ENCODE peak calls at places on chromosomes 4 and X, in eight cellular contexts. One of them, this sample, is unnamed.

GRCh38 chrX:27583976-27584375 is 6.2 kb upstream of the DCAF8L2 start:
- DNase-seq in endothelial cell: no peak
- DNase-seq in natural killer cell: no peak
- DNase-seq in H9: no peak
- DNase-seq in IMR-90: peak
- DNase-seq in astrocyte of the spinal cord: no peak
- DNase-seq in activated CD8-positive, alpha-beta T cell treated with anti-CD3 and anti-CD28 coated beads for 36 hours: no peak
- DNase-seq in ascending aorta: no peak
- DNase-seq in this sample: no peak

GRCh38 chr4:113114884-113115283 is 65.4 kb downstream of the ANK2 start:
- DNase-seq in endothelial cell: no peak
- DNase-seq in natural killer cell: no peak
- DNase-seq in H9: no peak
- DNase-seq in IMR-90: no peak
- DNase-seq in astrocyte of the spinal cord: no peak
- DNase-seq in activated CD8-positive, alpha-beta T cell treated with anti-CD3 and anti-CD28 coated beads for 36 hours: no peak
- DNase-seq in ascending aorta: no peak
- DNase-seq in this sample: no peak

GRCh38 chr4:84573335-84573734 is 9.6 kb upstream of the CDS1 start:
- DNase-seq in endothelial cell: no peak
- DNase-seq in natural killer cell: no peak
- DNase-seq in H9: no peak
- DNase-seq in IMR-90: no peak
- DNase-seq in astrocyte of the spinal cord: no peak
- DNase-seq in activated CD8-positive, alpha-beta T cell treated with anti-CD3 and anti-CD28 coated beads for 36 hours: no peak
- DNase-seq in ascending aorta: no peak
- DNase-seq in this sample: no peak

GRCh38 chr4:153649572-153649991 is 34.5 kb upstream of the TLR2 start:
- DNase-seq in endothelial cell: no peak
- DNase-seq in natural killer cell: no peak
- DNase-seq in H9: no peak
- DNase-seq in IMR-90: peak
- DNase-seq in astrocyte of the spinal cord: peak
- DNase-seq in activated CD8-positive, alpha-beta T cell treated with anti-CD3 and anti-CD28 coated beads for 36 hours: peak
- DNase-seq in ascending aorta: no peak
- DNase-seq in this sample: no peak

GRCh38 chr4:154928640-154929257 is 147.7 kb downstream of the RBM46 start:
- DNase-seq in endothelial cell: peak
- DNase-seq in natural killer cell: no peak
- DNase-seq in H9: peak
- DNase-seq in IMR-90: peak
- DNase-seq in astrocyte of the spinal cord: peak
- DNase-seq in activated CD8-positive, alpha-beta T cell treated with anti-CD3 and anti-CD28 coated beads for 36 hours: peak
- DNase-seq in ascending aorta: no peak
- DNase-seq in this sample: no peak

GRCh38 chr4:185471235-185472062 is at the start of gene CCDC110:
- DNase-seq in endothelial cell: peak
- DNase-seq in natural killer cell: peak
- DNase-seq in H9: peak
- DNase-seq in IMR-90: peak
- DNase-seq in astrocyte of the spinal cord: peak
- DNase-seq in activated CD8-positive, alpha-beta T cell treated with anti-CD3 and anti-CD28 coated beads for 36 hours: peak
- DNase-seq in ascending aorta: peak
- DNase-seq in this sample: peak

GRCh38 chr4:2258091-2259035 is 3.5 kb downstream of the MXD4 start:
- DNase-seq in endothelial cell: peak
- DNase-seq in natural killer cell: peak
- DNase-seq in H9: no peak
- DNase-seq in IMR-90: no peak
- DNase-seq in astrocyte of the spinal cord: no peak
- DNase-seq in activated CD8-positive, alpha-beta T cell treated with anti-CD3 and anti-CD28 coated beads for 36 hours: no peak
- DNase-seq in ascending aorta: peak
- DNase-seq in this sample: peak

GRCh38 chrX:24720036-24720435 is 26.3 kb downstream of the POLA1 start:
- DNase-seq in endothelial cell: no peak
- DNase-seq in natural killer cell: no peak
- DNase-seq in H9: no peak
- DNase-seq in IMR-90: no peak
- DNase-seq in astrocyte of the spinal cord: no peak
- DNase-seq in activated CD8-positive, alpha-beta T cell treated with anti-CD3 and anti-CD28 coated beads for 36 hours: no peak
- DNase-seq in ascending aorta: no peak
- DNase-seq in this sample: no peak

GRCh38 chr4:70902577-70903281 is 560 bp downstream of the MOB1B start:
- DNase-seq in endothelial cell: no peak
- DNase-seq in natural killer cell: no peak
- DNase-seq in H9: no peak
- DNase-seq in IMR-90: peak
- DNase-seq in astrocyte of the spinal cord: peak
- DNase-seq in activated CD8-positive, alpha-beta T cell treated with anti-CD3 and anti-CD28 coated beads for 36 hours: peak
- DNase-seq in ascending aorta: peak
- DNase-seq in this sample: no peak

GRCh38 chr4:79626102-79626501 is 218.1 kb upstream of the GK2 start:
- DNase-seq in endothelial cell: no peak
- DNase-seq in natural killer cell: no peak
- DNase-seq in H9: no peak
- DNase-seq in IMR-90: no peak
- DNase-seq in astrocyte of the spinal cord: no peak
- DNase-seq in activated CD8-positive, alpha-beta T cell treated with anti-CD3 and anti-CD28 coated beads for 36 hours: no peak
- DNase-seq in ascending aorta: no peak
- DNase-seq in this sample: no peak

GRCh38 chr4:177441061-177441802 is 1.0 kb downstream of the AGA start:
- DNase-seq in endothelial cell: no peak
- DNase-seq in natural killer cell: no peak
- DNase-seq in H9: no peak
- DNase-seq in IMR-90: peak
- DNase-seq in astrocyte of the spinal cord: peak
- DNase-seq in activated CD8-positive, alpha-beta T cell treated with anti-CD3 and anti-CD28 coated beads for 36 hours: peak
- DNase-seq in ascending aorta: no peak
- DNase-seq in this sample: peak

GRCh38 chr4:119266153-119266552 is 53.6 kb downstream of the USP53 start:
- DNase-seq in endothelial cell: no peak
- DNase-seq in natural killer cell: no peak
- DNase-seq in H9: no peak
- DNase-seq in IMR-90: no peak
- DNase-seq in astrocyte of the spinal cord: no peak
- DNase-seq in activated CD8-positive, alpha-beta T cell treated with anti-CD3 and anti-CD28 coated beads for 36 hours: no peak
- DNase-seq in ascending aorta: no peak
- DNase-seq in this sample: no peak

GRCh38 chrX:7059214-7059838 is 88.2 kb upstream of the STS start:
- DNase-seq in endothelial cell: no peak
- DNase-seq in natural killer cell: no peak
- DNase-seq in H9: no peak
- DNase-seq in IMR-90: no peak
- DNase-seq in astrocyte of the spinal cord: no peak
- DNase-seq in activated CD8-positive, alpha-beta T cell treated with anti-CD3 and anti-CD28 coated beads for 36 hours: peak
- DNase-seq in ascending aorta: no peak
- DNase-seq in this sample: no peak

GRCh38 chrX:23667239-23668177 is at the start of gene PRDX4:
- DNase-seq in endothelial cell: peak
- DNase-seq in natural killer cell: peak
- DNase-seq in H9: peak
- DNase-seq in IMR-90: peak
- DNase-seq in astrocyte of the spinal cord: peak
- DNase-seq in activated CD8-positive, alpha-beta T cell treated with anti-CD3 and anti-CD28 coated beads for 36 hours: peak
- DNase-seq in ascending aorta: peak
- DNase-seq in this sample: peak

GRCh38 chr4:9944431-9945425 is 76.6 kb downstream of the SLC2A9 start:
- DNase-seq in endothelial cell: no peak
- DNase-seq in natural killer cell: no peak
- DNase-seq in H9: no peak
- DNase-seq in IMR-90: no peak
- DNase-seq in astrocyte of the spinal cord: no peak
- DNase-seq in activated CD8-positive, alpha-beta T cell treated with anti-CD3 and anti-CD28 coated beads for 36 hours: no peak
- DNase-seq in ascending aorta: no peak
- DNase-seq in this sample: no peak

GRCh38 chr4:20194079-20195013 is 57.4 kb upstream of the SLIT2 start:
- DNase-seq in endothelial cell: no peak
- DNase-seq in natural killer cell: no peak
- DNase-seq in H9: no peak
- DNase-seq in IMR-90: peak
- DNase-seq in astrocyte of the spinal cord: peak
- DNase-seq in activated CD8-positive, alpha-beta T cell treated with anti-CD3 and anti-CD28 coated beads for 36 hours: no peak
- DNase-seq in ascending aorta: no peak
- DNase-seq in this sample: no peak

GRCh38 chr4:41432219-41432618 is 105.7 kb upstream of the LIMCH1 start:
- DNase-seq in endothelial cell: no peak
- DNase-seq in natural killer cell: no peak
- DNase-seq in H9: no peak
- DNase-seq in IMR-90: no peak
- DNase-seq in astrocyte of the spinal cord: no peak
- DNase-seq in activated CD8-positive, alpha-beta T cell treated with anti-CD3 and anti-CD28 coated beads for 36 hours: no peak
- DNase-seq in ascending aorta: no peak
- DNase-seq in this sample: no peak

GRCh38 chr4:42712854-42713253 is 55.9 kb upstream of the ATP8A1 start:
- DNase-seq in endothelial cell: no peak
- DNase-seq in natural killer cell: no peak
- DNase-seq in H9: no peak
- DNase-seq in IMR-90: no peak
- DNase-seq in astrocyte of the spinal cord: no peak
- DNase-seq in activated CD8-positive, alpha-beta T cell treated with anti-CD3 and anti-CD28 coated beads for 36 hours: no peak
- DNase-seq in ascending aorta: no peak
- DNase-seq in this sample: no peak

GRCh38 chr4:3311489-3312171 is 18.8 kb downstream of the RGS12 start:
- DNase-seq in endothelial cell: no peak
- DNase-seq in natural killer cell: no peak
- DNase-seq in H9: no peak
- DNase-seq in IMR-90: peak
- DNase-seq in astrocyte of the spinal cord: no peak
- DNase-seq in activated CD8-positive, alpha-beta T cell treated with anti-CD3 and anti-CD28 coated beads for 36 hours: no peak
- DNase-seq in ascending aorta: no peak
- DNase-seq in this sample: no peak

GRCh38 chr4:163344147-163345050 is 707 bp downstream of the NPY5R start:
- DNase-seq in endothelial cell: peak
- DNase-seq in natural killer cell: no peak
- DNase-seq in H9: peak
- DNase-seq in IMR-90: no peak
- DNase-seq in astrocyte of the spinal cord: peak
- DNase-seq in activated CD8-positive, alpha-beta T cell treated with anti-CD3 and anti-CD28 coated beads for 36 hours: no peak
- DNase-seq in ascending aorta: no peak
- DNase-seq in this sample: no peak

GRCh38 chr4:6938758-6939201 is 29.2 kb downstream of the TBC1D14 start:
- DNase-seq in endothelial cell: no peak
- DNase-seq in natural killer cell: no peak
- DNase-seq in H9: no peak
- DNase-seq in IMR-90: no peak
- DNase-seq in astrocyte of the spinal cord: no peak
- DNase-seq in activated CD8-positive, alpha-beta T cell treated with anti-CD3 and anti-CD28 coated beads for 36 hours: no peak
- DNase-seq in ascending aorta: no peak
- DNase-seq in this sample: peak

GRCh38 chr4:10102193-10102980 is 14.2 kb downstream of the WDR1 start:
- DNase-seq in endothelial cell: no peak
- DNase-seq in natural killer cell: no peak
- DNase-seq in H9: no peak
- DNase-seq in IMR-90: no peak
- DNase-seq in astrocyte of the spinal cord: no peak
- DNase-seq in activated CD8-positive, alpha-beta T cell treated with anti-CD3 and anti-CD28 coated beads for 36 hours: no peak
- DNase-seq in ascending aorta: no peak
- DNase-seq in this sample: no peak

GRCh38 chrX:43633081-43633480 is 23.0 kb upstream of the MAOA start:
- DNase-seq in endothelial cell: no peak
- DNase-seq in natural killer cell: no peak
- DNase-seq in H9: no peak
- DNase-seq in IMR-90: no peak
- DNase-seq in astrocyte of the spinal cord: no peak
- DNase-seq in activated CD8-positive, alpha-beta T cell treated with anti-CD3 and anti-CD28 coated beads for 36 hours: no peak
- DNase-seq in ascending aorta: no peak
- DNase-seq in this sample: no peak

DNA sequence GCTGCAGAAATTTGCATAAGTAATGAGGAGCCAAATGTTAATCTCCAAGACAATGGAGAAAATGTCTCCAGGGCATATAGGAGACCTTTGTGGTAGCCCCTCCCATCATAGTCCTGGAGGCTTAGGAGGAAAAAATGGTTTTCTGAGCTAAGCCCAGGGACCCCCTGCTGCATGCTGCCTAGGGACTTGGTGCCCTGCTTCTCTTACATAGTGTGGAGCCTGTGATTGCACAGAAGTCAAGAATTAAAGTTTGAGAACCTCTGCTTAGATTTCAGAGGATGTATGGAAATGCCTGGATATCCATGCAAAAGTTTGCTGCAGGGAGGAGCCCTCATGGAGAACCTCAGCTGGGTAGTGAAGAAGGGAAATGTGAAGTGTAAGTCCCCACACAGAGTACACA is 379.4 kb upstream of the TACR3 start:
- DNase-seq in endothelial cell: no peak
- DNase-seq in natural killer cell: no peak
- DNase-seq in H9: no peak
- DNase-seq in IMR-90: no peak
- DNase-seq in astrocyte of the spinal cord: no peak
- DNase-seq in activated CD8-positive, alpha-beta T cell treated with anti-CD3 and anti-CD28 coated beads for 36 hours: no peak
- DNase-seq in ascending aorta: no peak
- DNase-seq in this sample: no peak
- TF ChIP-seq CTCF in endothelial cell: no peak
- TF ChIP-seq CTCF in natural killer cell: no peak
- TF ChIP-seq CTCF in H9: no peak
- TF ChIP-seq CTCF in IMR-90: no peak
- TF ChIP-seq CTCF in astrocyte of the spinal cord: no peak
- TF ChIP-seq CTCF in activated CD8-positive, alpha-beta T cell treated with anti-CD3 and anti-CD28 coated beads for 36 hours: no peak
- TF ChIP-seq CTCF in ascending aorta: no peak
- TF ChIP-seq CTCF in this sample: no peak

GRCh38 chrX:30821116-30821515 is 67.9 kb downstream of the TAB3 start:
- DNase-seq in endothelial cell: no peak
- DNase-seq in natural killer cell: no peak
- DNase-seq in H9: no peak
- DNase-seq in IMR-90: no peak
- DNase-seq in astrocyte of the spinal cord: no peak
- DNase-seq in activated CD8-positive, alpha-beta T cell treated with anti-CD3 and anti-CD28 coated beads for 36 hours: no peak
- DNase-seq in ascending aorta: no peak
- DNase-seq in this sample: no peak
- TF ChIP-seq CTCF in endothelial cell: no peak
- TF ChIP-seq CTCF in natural killer cell: no peak
- TF ChIP-seq CTCF in H9: no peak
- TF ChIP-seq CTCF in IMR-90: no peak
- TF ChIP-seq CTCF in astrocyte of the spinal cord: no peak
- TF ChIP-seq CTCF in activated CD8-positive, alpha-beta T cell treated with anti-CD3 and anti-CD28 coated beads for 36 hours: no peak
- TF ChIP-seq CTCF in ascending aorta: no peak
- TF ChIP-seq CTCF in this sample: no peak

GRCh38 chr4:67198757-67199156 is 346.5 kb downstream of the CENPC start:
- DNase-seq in endothelial cell: peak
- DNase-seq in natural killer cell: no peak
- DNase-seq in H9: peak
- DNase-seq in IMR-90: no peak
- DNase-seq in astrocyte of the spinal cord: peak
- DNase-seq in activated CD8-positive, alpha-beta T cell treated with anti-CD3 and anti-CD28 coated beads for 36 hours: no peak
- DNase-seq in ascending aorta: no peak
- DNase-seq in this sample: no peak
- TF ChIP-seq CTCF in endothelial cell: no peak
- TF ChIP-seq CTCF in natural killer cell: no peak
- TF ChIP-seq CTCF in H9: peak
- TF ChIP-seq CTCF in IMR-90: no peak
- TF ChIP-seq CTCF in astrocyte of the spinal cord: peak
- TF ChIP-seq CTCF in activated CD8-positive, alpha-beta T cell treated with anti-CD3 and anti-CD28 coated beads for 36 hours: no peak
- TF ChIP-seq CTCF in ascending aorta: no peak
- TF ChIP-seq CTCF in this sample: no peak

DNA sequence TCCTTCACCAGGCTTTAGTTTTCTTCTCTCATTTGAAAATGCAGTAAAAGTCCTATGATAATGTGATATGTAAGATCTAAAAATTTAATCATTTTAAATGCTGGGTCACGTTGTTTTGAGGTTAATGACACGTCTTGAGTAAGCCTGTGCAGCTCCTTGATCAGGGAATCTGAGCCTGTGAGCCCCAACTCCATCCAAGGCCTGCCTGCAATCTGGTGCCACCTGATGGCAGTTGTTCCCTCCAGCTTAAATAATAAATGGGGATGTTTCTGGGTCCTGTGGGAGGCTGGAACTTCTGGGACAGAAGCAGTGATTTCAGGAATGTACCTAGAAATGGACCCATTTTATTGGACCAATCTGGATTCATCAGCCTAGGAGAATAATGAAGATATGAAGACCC is 455.4 kb upstream of the ADGRL3 start:
- DNase-seq in endothelial cell: no peak
- DNase-seq in natural killer cell: no peak
- DNase-seq in H9: peak
- DNase-seq in IMR-90: peak
- DNase-seq in astrocyte of the spinal cord: no peak
- DNase-seq in activated CD8-positive, alpha-beta T cell treated with anti-CD3 and anti-CD28 coated beads for 36 hours: no peak
- DNase-seq in ascending aorta: no peak
- DNase-seq in this sample: no peak
- TF ChIP-seq CTCF in endothelial cell: no peak
- TF ChIP-seq CTCF in natural killer cell: no peak
- TF ChIP-seq CTCF in H9: peak
- TF ChIP-seq CTCF in IMR-90: peak
- TF ChIP-seq CTCF in astrocyte of the spinal cord: peak
- TF ChIP-seq CTCF in activated CD8-positive, alpha-beta T cell treated with anti-CD3 and anti-CD28 coated beads for 36 hours: no peak
- TF ChIP-seq CTCF in ascending aorta: no peak
- TF ChIP-seq CTCF in this sample: no peak